ENCODE peak calls at places on chromosome 7, in nine cellular contexts. One of them, this sample, is unnamed.

GRCh38 chr7:142711722-142712616 is 37.3 kb upstream of the PRSS1 start:
- DNase-seq in thoracic aorta: no peak
- DNase-seq in nephron progenitor cell: peak
- DNase-seq in lower leg skin: no peak
- DNase-seq in MCF 10A: peak
- DNase-seq in mammary epithelial cell: peak
- DNase-seq in tibial artery: no peak
- DNase-seq in AG09309: no peak
- DNase-seq in fibroblast of lung: peak
- DNase-seq in this sample: no peak

GRCh38 chr7:159012353-159013069 is 132.2 kb downstream of the VIPR2 start:
- DNase-seq in AG09309: no peak
- DNase-seq in MCF 10A: peak
- DNase-seq in thoracic aorta: no peak
- DNase-seq in lower leg skin: no peak
- DNase-seq in fibroblast of lung: no peak
- DNase-seq in mammary epithelial cell: no peak
- DNase-seq in nephron progenitor cell: no peak
- DNase-seq in tibial artery: peak
- DNase-seq in this sample: no peak

GRCh38 chr7:111164442-111164841 is 73.5 kb downstream of the LRRN3 start:
- DNase-seq in mammary epithelial cell: no peak
- DNase-seq in tibial artery: no peak
- DNase-seq in fibroblast of lung: no peak
- DNase-seq in AG09309: no peak
- DNase-seq in nephron progenitor cell: no peak
- DNase-seq in lower leg skin: no peak
- DNase-seq in thoracic aorta: no peak
- DNase-seq in MCF 10A: no peak
- DNase-seq in this sample: no peak

GRCh38 chr7:15720849-15721471 is 34.5 kb upstream of the MEOX2 start:
- DNase-seq in nephron progenitor cell: peak
- DNase-seq in tibial artery: peak
- DNase-seq in mammary epithelial cell: peak
- DNase-seq in MCF 10A: peak
- DNase-seq in AG09309: peak
- DNase-seq in thoracic aorta: no peak
- DNase-seq in fibroblast of lung: peak
- DNase-seq in lower leg skin: peak
- DNase-seq in this sample: peak

GRCh38 chr7:2521341-2521745 is 1.8 kb downstream of the LFNG start:
- DNase-seq in thoracic aorta: no peak
- DNase-seq in AG09309: no peak
- DNase-seq in MCF 10A: no peak
- DNase-seq in fibroblast of lung: no peak
- DNase-seq in nephron progenitor cell: no peak
- DNase-seq in mammary epithelial cell: no peak
- DNase-seq in lower leg skin: no peak
- DNase-seq in tibial artery: no peak
- DNase-seq in this sample: no peak

GRCh38 chr7:5417106-5418071 is 6.2 kb downstream of the TNRC18 start:
- DNase-seq in AG09309: no peak
- DNase-seq in nephron progenitor cell: no peak
- DNase-seq in lower leg skin: no peak
- DNase-seq in mammary epithelial cell: no peak
- DNase-seq in MCF 10A: no peak
- DNase-seq in thoracic aorta: no peak
- DNase-seq in fibroblast of lung: peak
- DNase-seq in tibial artery: no peak
- DNase-seq in this sample: no peak

GRCh38 chr7:90597879-90598278 is 1.8 kb downstream of the CDK14 start:
- DNase-seq in AG09309: no peak
- DNase-seq in fibroblast of lung: no peak
- DNase-seq in MCF 10A: peak
- DNase-seq in tibial artery: no peak
- DNase-seq in lower leg skin: no peak
- DNase-seq in thoracic aorta: no peak
- DNase-seq in nephron progenitor cell: no peak
- DNase-seq in mammary epithelial cell: no peak
- DNase-seq in this sample: no peak

GRCh38 chr7:122430710-122431109 is 126.2 kb upstream of the FEZF1 start:
- DNase-seq in nephron progenitor cell: no peak
- DNase-seq in mammary epithelial cell: no peak
- DNase-seq in MCF 10A: peak
- DNase-seq in thoracic aorta: no peak
- DNase-seq in AG09309: no peak
- DNase-seq in fibroblast of lung: peak
- DNase-seq in tibial artery: no peak
- DNase-seq in lower leg skin: no peak
- DNase-seq in this sample: no peak

GRCh38 chr7:70614237-70614984 is 517.5 kb upstream of the GALNT17 start:
- DNase-seq in nephron progenitor cell: peak
- DNase-seq in MCF 10A: peak
- DNase-seq in tibial artery: peak
- DNase-seq in lower leg skin: peak
- DNase-seq in fibroblast of lung: peak
- DNase-seq in thoracic aorta: peak
- DNase-seq in mammary epithelial cell: peak
- DNase-seq in AG09309: no peak
- DNase-seq in this sample: no peak

GRCh38 chr7:20199015-20199737 is 18.0 kb downstream of the MACC1 start:
- DNase-seq in MCF 10A: peak
- DNase-seq in lower leg skin: peak
- DNase-seq in AG09309: peak
- DNase-seq in nephron progenitor cell: no peak
- DNase-seq in thoracic aorta: no peak
- DNase-seq in mammary epithelial cell: peak
- DNase-seq in fibroblast of lung: peak
- DNase-seq in tibial artery: peak
- DNase-seq in this sample: peak

GRCh38 chr7:12685550-12685949 is 1.9 kb upstream of the ARL4A start:
- DNase-seq in tibial artery: peak
- DNase-seq in mammary epithelial cell: no peak
- DNase-seq in fibroblast of lung: peak
- DNase-seq in nephron progenitor cell: peak
- DNase-seq in thoracic aorta: peak
- DNase-seq in MCF 10A: peak
- DNase-seq in lower leg skin: peak
- DNase-seq in AG09309: no peak
- DNase-seq in this sample: no peak

GRCh38 chr7:23520582-23520981 is 11.2 kb downstream of the TRA2A start:
- DNase-seq in AG09309: no peak
- DNase-seq in nephron progenitor cell: no peak
- DNase-seq in mammary epithelial cell: no peak
- DNase-seq in MCF 10A: no peak
- DNase-seq in fibroblast of lung: no peak
- DNase-seq in lower leg skin: no peak
- DNase-seq in thoracic aorta: no peak
- DNase-seq in tibial artery: no peak
- DNase-seq in this sample: no peak
- TF ChIP-seq CTCF in AG09309: no peak
- TF ChIP-seq CTCF in nephron progenitor cell: no peak
- TF ChIP-seq CTCF in mammary epithelial cell: no peak
- TF ChIP-seq CTCF in MCF 10A: no peak
- TF ChIP-seq CTCF in fibroblast of lung: no peak
- TF ChIP-seq CTCF in lower leg skin: no peak
- TF ChIP-seq CTCF in thoracic aorta: no peak
- TF ChIP-seq CTCF in tibial artery: no peak
- TF ChIP-seq CTCF in this sample: no peak

GRCh38 chr7:157043745-157044144 is 33.3 kb upstream of the MNX1 start:
- DNase-seq in tibial artery: peak
- DNase-seq in nephron progenitor cell: no peak
- DNase-seq in fibroblast of lung: peak
- DNase-seq in AG09309: peak
- DNase-seq in MCF 10A: peak
- DNase-seq in mammary epithelial cell: no peak
- DNase-seq in thoracic aorta: no peak
- DNase-seq in lower leg skin: peak
- DNase-seq in this sample: no peak
- TF ChIP-seq CTCF in tibial artery: no peak
- TF ChIP-seq CTCF in nephron progenitor cell: no peak
- TF ChIP-seq CTCF in fibroblast of lung: no peak
- TF ChIP-seq CTCF in AG09309: no peak
- TF ChIP-seq CTCF in MCF 10A: no peak
- TF ChIP-seq CTCF in mammary epithelial cell: no peak
- TF ChIP-seq CTCF in thoracic aorta: no peak
- TF ChIP-seq CTCF in lower leg skin: no peak
- TF ChIP-seq CTCF in this sample: no peak

DNA sequence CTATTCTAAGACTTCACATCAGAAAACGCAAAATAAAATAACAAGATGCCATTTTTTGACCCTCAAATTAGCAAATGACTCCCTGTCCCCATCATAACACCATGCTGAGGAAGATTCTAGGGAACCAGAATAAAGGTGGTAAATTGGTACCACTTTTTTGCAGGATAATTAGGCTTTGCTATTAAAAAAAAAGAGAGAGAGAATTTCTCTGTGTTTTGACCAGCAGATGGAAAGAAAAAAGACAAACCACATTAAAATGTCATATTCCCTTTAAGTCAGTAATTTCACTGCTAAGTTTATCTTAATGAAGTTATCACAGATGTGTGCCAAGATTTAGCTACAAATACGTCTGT is 33.9 kb downstream of the PUS7 start:
- DNase-seq in thoracic aorta: no peak
- DNase-seq in AG09309: no peak
- DNase-seq in fibroblast of lung: no peak
- DNase-seq in nephron progenitor cell: no peak
- DNase-seq in MCF 10A: no peak
- DNase-seq in tibial artery: no peak
- DNase-seq in mammary epithelial cell: no peak
- DNase-seq in lower leg skin: no peak
- DNase-seq in this sample: no peak
- TF ChIP-seq CTCF in thoracic aorta: no peak
- TF ChIP-seq CTCF in AG09309: no peak
- TF ChIP-seq CTCF in fibroblast of lung: no peak
- TF ChIP-seq CTCF in nephron progenitor cell: no peak
- TF ChIP-seq CTCF in MCF 10A: no peak
- TF ChIP-seq CTCF in tibial artery: no peak
- TF ChIP-seq CTCF in mammary epithelial cell: no peak
- TF ChIP-seq CTCF in lower leg skin: no peak
- TF ChIP-seq CTCF in this sample: no peak

DNA sequence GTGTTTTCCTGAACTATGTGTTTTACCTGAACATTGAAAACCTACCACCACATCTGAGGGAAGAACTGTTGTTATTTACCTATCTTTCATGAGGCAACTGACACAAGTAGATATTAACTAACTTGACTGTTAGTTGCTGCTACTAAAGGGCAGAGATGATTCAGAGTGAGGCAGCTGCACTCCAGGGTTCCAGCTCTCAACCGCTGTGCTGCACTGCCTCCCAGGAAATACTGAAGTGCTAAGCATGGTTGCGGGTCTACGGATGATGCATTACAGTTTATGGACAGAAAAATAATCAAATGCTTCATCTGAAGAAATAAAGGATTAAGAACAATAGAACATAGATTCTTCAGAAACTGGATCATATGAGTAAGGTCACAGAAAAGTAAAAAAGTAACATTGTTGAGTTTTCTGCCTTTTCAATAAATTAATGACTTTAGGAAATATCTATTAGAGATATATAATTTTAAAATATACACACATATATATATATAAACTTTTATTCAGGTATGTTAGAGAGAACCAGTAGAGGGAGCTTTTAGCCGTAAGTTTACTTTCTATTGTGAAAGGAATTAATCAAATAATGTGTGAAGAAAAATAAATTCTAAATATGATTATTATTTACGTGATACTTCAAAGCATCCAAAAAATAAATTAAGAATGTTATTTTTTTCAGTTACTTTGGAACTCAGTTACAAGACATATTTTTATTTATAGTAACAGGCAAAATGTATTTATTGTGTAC is 620.0 kb downstream of the CNTNAP2 start:
- DNase-seq in nephron progenitor cell: no peak
- DNase-seq in thoracic aorta: no peak
- DNase-seq in lower leg skin: no peak
- DNase-seq in AG09309: no peak
- DNase-seq in MCF 10A: peak
- DNase-seq in mammary epithelial cell: no peak
- DNase-seq in fibroblast of lung: no peak
- DNase-seq in tibial artery: no peak
- DNase-seq in this sample: no peak
- TF ChIP-seq CTCF in nephron progenitor cell: no peak
- TF ChIP-seq CTCF in thoracic aorta: no peak
- TF ChIP-seq CTCF in lower leg skin: no peak
- TF ChIP-seq CTCF in AG09309: no peak
- TF ChIP-seq CTCF in MCF 10A: peak
- TF ChIP-seq CTCF in mammary epithelial cell: no peak
- TF ChIP-seq CTCF in fibroblast of lung: no peak
- TF ChIP-seq CTCF in tibial artery: no peak
- TF ChIP-seq CTCF in this sample: no peak

GRCh38 chr7:149800169-149800555 is 26.8 kb upstream of the ZNF467 start:
- DNase-seq in lower leg skin: no peak
- DNase-seq in tibial artery: no peak
- DNase-seq in fibroblast of lung: no peak
- DNase-seq in mammary epithelial cell: no peak
- DNase-seq in MCF 10A: no peak
- DNase-seq in nephron progenitor cell: no peak
- DNase-seq in AG09309: no peak
- DNase-seq in thoracic aorta: no peak
- DNase-seq in this sample: no peak
- TF ChIP-seq CTCF in lower leg skin: no peak
- TF ChIP-seq CTCF in tibial artery: no peak
- TF ChIP-seq CTCF in fibroblast of lung: no peak
- TF ChIP-seq CTCF in mammary epithelial cell: no peak
- TF ChIP-seq CTCF in MCF 10A: no peak
- TF ChIP-seq CTCF in nephron progenitor cell: no peak
- TF ChIP-seq CTCF in AG09309: no peak
- TF ChIP-seq CTCF in thoracic aorta: no peak
- TF ChIP-seq CTCF in this sample: no peak

GRCh38 chr7:123637203-123637602 is 18.5 kb upstream of the LMOD2 start:
- DNase-seq in mammary epithelial cell: no peak
- DNase-seq in AG09309: no peak
- DNase-seq in fibroblast of lung: no peak
- DNase-seq in nephron progenitor cell: no peak
- DNase-seq in thoracic aorta: no peak
- DNase-seq in lower leg skin: no peak
- DNase-seq in MCF 10A: no peak
- DNase-seq in tibial artery: no peak
- DNase-seq in this sample: no peak
- TF ChIP-seq CTCF in mammary epithelial cell: no peak
- TF ChIP-seq CTCF in AG09309: no peak
- TF ChIP-seq CTCF in fibroblast of lung: no peak
- TF ChIP-seq CTCF in nephron progenitor cell: no peak
- TF ChIP-seq CTCF in thoracic aorta: no peak
- TF ChIP-seq CTCF in lower leg skin: no peak
- TF ChIP-seq CTCF in MCF 10A: no peak
- TF ChIP-seq CTCF in tibial artery: no peak
- TF ChIP-seq CTCF in this sample: no peak

DNA sequence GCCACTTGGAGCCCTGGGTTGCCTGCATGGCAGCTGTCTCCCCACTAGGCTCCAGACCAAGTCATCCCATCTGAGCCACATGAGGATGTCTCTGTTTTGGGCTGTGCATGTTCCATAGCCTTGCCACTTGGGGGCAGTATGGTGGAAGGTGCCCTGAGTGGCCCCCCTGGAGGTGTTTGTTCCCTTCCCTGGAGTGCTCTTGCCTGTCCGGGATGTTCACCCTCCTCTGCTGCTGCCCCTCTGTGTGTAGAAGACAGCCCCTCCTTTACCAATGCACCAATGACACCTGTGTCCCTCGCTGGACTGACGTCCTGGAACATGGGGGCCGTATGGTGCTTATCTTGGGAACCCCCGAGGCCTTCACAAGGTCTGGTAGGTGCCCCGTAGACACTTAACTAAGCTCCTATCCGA is 100.2 kb downstream of the ACTR3B start:
- DNase-seq in tibial artery: no peak
- DNase-seq in lower leg skin: no peak
- DNase-seq in nephron progenitor cell: no peak
- DNase-seq in mammary epithelial cell: no peak
- DNase-seq in fibroblast of lung: no peak
- DNase-seq in MCF 10A: peak
- DNase-seq in AG09309: no peak
- DNase-seq in thoracic aorta: no peak
- DNase-seq in this sample: no peak
- TF ChIP-seq CTCF in tibial artery: no peak
- TF ChIP-seq CTCF in lower leg skin: no peak
- TF ChIP-seq CTCF in nephron progenitor cell: peak
- TF ChIP-seq CTCF in mammary epithelial cell: peak
- TF ChIP-seq CTCF in fibroblast of lung: peak
- TF ChIP-seq CTCF in MCF 10A: no peak
- TF ChIP-seq CTCF in AG09309: peak
- TF ChIP-seq CTCF in thoracic aorta: no peak
- TF ChIP-seq CTCF in this sample: no peak

This sample was measured in omental fat pad.